ENCODE peak calls at places on chromosome 22, in six cellular contexts. A, D, Q, I, X and R are unnamed samples.

GRCh38 chr22:27750866-27751265 is 50.7 kb downstream of the MN1 start:
- DNase-seq in A (no peak), D (no peak), Q (no peak), I (no peak), X (no peak), R (no peak)

GRCh38 chr22:26330971-26331625 is 98.0 kb upstream of the ASPHD2 start:
- DNase-seq in A (peak; percentile 60), D (peak; percentile 19), Q (peak; percentile 24), I (peak; percentile 82), X (peak; percentile 90), R (peak; percentile 71)

GRCh38 chr22:21568207-21569075 is 927 bp downstream of the UBE2L3 start:
- DNase-seq in A (peak; percentile 57), D (no peak), Q (no peak), I (peak; percentile 45), X (no peak), R (peak; percentile 39)

GRCh38 chr22:20990184-20991180 is 8.4 kb downstream of the LZTR1 start:
- DNase-seq in A (no peak), D (no peak), Q (no peak), I (no peak), X (no peak), R (no peak)

GRCh38 chr22:28812491-28812890 is 12.1 kb upstream of the XBP1 start:
- DNase-seq in A (no peak), D (no peak), Q (no peak), I (no peak), X (no peak), R (no peak)

GRCh38 chr22:39239561-39240423 is 5.0 kb downstream of the PDGFB start:
- DNase-seq in A (no peak), D (no peak), Q (no peak), I (no peak), X (peak; percentile 89), R (no peak)

GRCh38 chr22:41217553-41218157 is 12.5 kb downstream of the L3MBTL2 start:
- DNase-seq in A (peak; percentile 85), D (peak; percentile 59), Q (peak; percentile 62), I (peak; percentile 83), X (peak; percentile 64), R (peak; percentile 80)

GRCh38 chr22:49936018-49936972 is 17.9 kb downstream of the CRELD2 start:
- DNase-seq in A (peak; percentile 83), D (peak; percentile 72), Q (peak; percentile 21), I (peak; percentile 82), X (peak; percentile 46), R (peak; percentile 86)

GRCh38 chr22:19806213-19807160 is 45.9 kb downstream of the TBX1 start:
- DNase-seq in A (peak; percentile 9), D (no peak), Q (no peak), I (no peak), X (peak; percentile 45), R (no peak)

GRCh38 chr22:31128156-31128555 is 5.4 kb downstream of the INPP5J start:
- DNase-seq in A (no peak), D (no peak), Q (no peak), I (no peak), X (no peak), R (no peak)

GRCh38 chr22:30252411-30253204 is 6.0 kb upstream of the LIF start:
- DNase-seq in A (no peak), D (no peak), Q (no peak), I (no peak), X (no peak), R (no peak)

GRCh38 chr22:43840851-43841250 is 21.5 kb downstream of the SULT4A1 start:
- DNase-seq in A (no peak), D (no peak), Q (no peak), I (no peak), X (no peak), R (no peak)

GRCh38 chr22:21972293-21972779 is 10.3 kb downstream of the TOP3B start:
- DNase-seq in A (peak; percentile 35), D (no peak), Q (no peak), I (peak; percentile 88), X (no peak), R (peak; percentile 81)

GRCh38 chr22:50719814-50720300 is 18.1 kb upstream of the ACR start:
- DNase-seq in A (no peak), D (no peak), Q (no peak), I (no peak), X (no peak), R (no peak)

GRCh38 chr22:48254311-48254873 is 1491.9 kb downstream of the TBC1D22A start:
- DNase-seq in A (no peak), D (no peak), Q (no peak), I (no peak), X (peak; percentile 54), R (no peak)

GRCh38 chr22:26805131-26805530 is 147.7 kb downstream of the MIAT start:
- DNase-seq in A (peak; percentile 41), D (no peak), Q (no peak), I (peak; percentile 50), X (no peak), R (no peak)

GRCh38 chr22:24016156-24016555 is 5.1 kb downstream of the CABIN1 start:
- DNase-seq in A (no peak), D (no peak), Q (no peak), I (no peak), X (no peak), R (no peak)

GRCh38 chr22:33909075-33909458 is 11.2 kb downstream of the LARGE1 start:
- DNase-seq in A (peak; percentile 84), D (no peak), Q (no peak), I (peak; percentile 72), X (no peak), R (peak; percentile 79)

GRCh38 chr22:42691440-42691839 is 29.2 kb downstream of the A4GALT start:
- DNase-seq in A (no peak), D (no peak), Q (no peak), I (no peak), X (no peak), R (no peak)

GRCh38 chr22:49760280-49760629 is 67.4 kb downstream of the BRD1 start:
- DNase-seq in A (no peak), D (no peak), Q (no peak), I (no peak), X (no peak), R (no peak)

GRCh38 chr22:41700105-41700358 is 729 bp downstream of the MEI1 start:
- DNase-seq in A (no peak), D (no peak), Q (no peak), I (no peak), X (no peak), R (no peak)

GRCh38 chr22:37229012-37229804 is 14.9 kb downstream of the RAC2 start:
- DNase-seq in A (peak; percentile 89), D (peak; percentile 59), Q (no peak), I (peak; percentile 71), X (no peak), R (peak; percentile 76)

GRCh38 chr22:24175160-24175808 is 6.0 kb upstream of the SUSD2 start:
- DNase-seq in A (peak; percentile 82), D (peak; percentile 58), Q (peak; percentile 20), I (peak; percentile 92), X (no peak), R (peak; percentile 89)

GRCh38 chr22:42635531-42635930 is 4.9 kb downstream of the ATP5MGL start:
- DNase-seq in A (peak; percentile 97), D (peak; percentile 96), Q (no peak), I (peak; percentile 95), X (no peak), R (peak; percentile 94)

GRCh38 chr22:17866127-17866526 is 91.9 kb upstream of the BID start:
- DNase-seq in A (no peak), D (no peak), Q (peak; percentile 96), I (no peak), X (no peak), R (no peak)

GRCh38 chr22:19884954-19885751 is 30.5 kb upstream of the GNB1L start:
- DNase-seq in A (no peak), D (no peak), Q (no peak), I (no peak), X (no peak), R (no peak)

GRCh38 chr22:47398921-47399790 is 636.7 kb downstream of the TBC1D22A start:
- DNase-seq in A (no peak), D (no peak), Q (no peak), I (no peak), X (no peak), R (no peak)